ENCODE peak calls at places on chromosome X, in four cellular contexts. One of them, this sample, is unnamed. For H3K4me1, the result is how much of the 10 kb centered on the place peaks cover.

GRCh38 chrX:48589482-48590162 is 7.7 kb upstream of the WDR13 start:
- DNase-seq in CD8-positive, alpha-beta T cell: no peak
- DNase-seq in spleen: no peak
- DNase-seq in IMR-90: no peak
- DNase-seq in this sample: no peak

GRCh38 chrX:153970398-153971123 is 1.1 kb downstream of the HCFC1 start:
- DNase-seq in spleen: peak
- DNase-seq in IMR-90: peak
- DNase-seq in CD8-positive, alpha-beta T cell: no peak
- DNase-seq in this sample: peak

GRCh38 chrX:37423864-37424569 is 74.9 kb downstream of the PRRG1 start:
- DNase-seq in spleen: no peak
- DNase-seq in IMR-90: peak
- DNase-seq in CD8-positive, alpha-beta T cell: no peak
- DNase-seq in this sample: no peak

GRCh38 chrX:114797494-114797893 is 213.6 kb downstream of the HTR2C start:
- DNase-seq in spleen: no peak
- DNase-seq in CD8-positive, alpha-beta T cell: no peak
- DNase-seq in IMR-90: no peak
- DNase-seq in this sample: no peak

GRCh38 chrX:10797493-10797892 is 177.1 kb upstream of the MID1 start:
- DNase-seq in CD8-positive, alpha-beta T cell: no peak
- DNase-seq in IMR-90: peak
- DNase-seq in spleen: no peak
- DNase-seq in this sample: no peak

GRCh38 chrX:115690554-115691216 is 129.7 kb downstream of the PLS3 start:
- DNase-seq in CD8-positive, alpha-beta T cell: peak
- DNase-seq in IMR-90: peak
- DNase-seq in spleen: no peak
- DNase-seq in this sample: no peak

GRCh38 chrX:101485212-101486064 is at the start of gene ARMCX4:
- DNase-seq in IMR-90: peak
- DNase-seq in spleen: no peak
- DNase-seq in CD8-positive, alpha-beta T cell: no peak
- DNase-seq in this sample: peak

GRCh38 chrX:65035451-65035779 is 59.2 kb upstream of the ZC4H2 start:
- DNase-seq in IMR-90: peak
- DNase-seq in CD8-positive, alpha-beta T cell: no peak
- DNase-seq in spleen: peak
- DNase-seq in this sample: no peak

GRCh38 chrX:48703642-48704481 is 7.3 kb downstream of the SUV39H1 start:
- DNase-seq in CD8-positive, alpha-beta T cell: no peak
- DNase-seq in spleen: peak
- DNase-seq in IMR-90: peak
- DNase-seq in this sample: no peak

GRCh38 chrX:71492086-71493065 is 40.5 kb upstream of the OGT start:
- DNase-seq in spleen: peak
- DNase-seq in IMR-90: peak
- DNase-seq in CD8-positive, alpha-beta T cell: peak
- DNase-seq in this sample: peak

GRCh38 chrX:68684291-68684918 is 36.9 kb downstream of the STARD8 start:
- DNase-seq in CD8-positive, alpha-beta T cell: no peak
- DNase-seq in IMR-90: no peak
- DNase-seq in spleen: peak
- DNase-seq in this sample: no peak

GRCh38 chrX:30246769-30247489 is at the start of gene MAGEB1:
- DNase-seq in IMR-90: no peak
- DNase-seq in spleen: no peak
- DNase-seq in CD8-positive, alpha-beta T cell: no peak
- DNase-seq in this sample: no peak

GRCh38 chrX:131869182-131869581 is 153.9 kb upstream of the STK26 start:
- DNase-seq in CD8-positive, alpha-beta T cell: no peak
- DNase-seq in spleen: no peak
- DNase-seq in IMR-90: no peak
- DNase-seq in this sample: no peak

GRCh38 chrX:95382799-95383198 is 1301.8 kb upstream of the DIAPH2 start:
- DNase-seq in spleen: no peak
- DNase-seq in IMR-90: no peak
- DNase-seq in CD8-positive, alpha-beta T cell: no peak
- DNase-seq in this sample: no peak

GRCh38 chrX:129523076-129524055 is at the start of gene SMARCA1:
- DNase-seq in IMR-90: peak
- DNase-seq in spleen: peak
- DNase-seq in CD8-positive, alpha-beta T cell: no peak
- DNase-seq in this sample: no peak

GRCh38 chrX:127708155-127708554 is 344.0 kb downstream of the ACTRT1 start:
- DNase-seq in CD8-positive, alpha-beta T cell: no peak
- DNase-seq in spleen: no peak
- DNase-seq in IMR-90: no peak
- DNase-seq in this sample: no peak

GRCh38 chrX:43813898-43814297 is 68.4 kb downstream of the MAOB start:
- DNase-seq in IMR-90: no peak
- DNase-seq in spleen: no peak
- DNase-seq in CD8-positive, alpha-beta T cell: no peak
- DNase-seq in this sample: peak

GRCh38 chrX:153766098-153766817 is 2.2 kb downstream of the PLXNB3 start:
- DNase-seq in IMR-90: peak
- DNase-seq in spleen: peak
- DNase-seq in CD8-positive, alpha-beta T cell: peak
- DNase-seq in this sample: no peak

GRCh38 chrX:97215166-97215565 is 331.5 kb downstream of the RPA4 start:
- DNase-seq in CD8-positive, alpha-beta T cell: no peak
- DNase-seq in IMR-90: peak
- DNase-seq in spleen: no peak
- DNase-seq in this sample: no peak

GRCh38 chrX:5265324-5265723 is 963.3 kb downstream of the NLGN4X start:
- DNase-seq in IMR-90: no peak
- DNase-seq in spleen: no peak
- DNase-seq in CD8-positive, alpha-beta T cell: no peak
- DNase-seq in this sample: no peak

GRCh38 chrX:37347420-37347819 is 1.7 kb upstream of the PRRG1 start:
- DNase-seq in CD8-positive, alpha-beta T cell: no peak
- DNase-seq in IMR-90: peak
- DNase-seq in spleen: no peak
- DNase-seq in this sample: no peak

GRCh38 chrX:74118503-74118902 is 185.5 kb upstream of the ZCCHC13 start:
- DNase-seq in CD8-positive, alpha-beta T cell: no peak
- DNase-seq in spleen: no peak
- DNase-seq in IMR-90: no peak
- DNase-seq in this sample: no peak

GRCh38 chrX:87896057-87896456 is 378.5 kb downstream of the KLHL4 start:
- DNase-seq in spleen: no peak
- DNase-seq in CD8-positive, alpha-beta T cell: no peak
- DNase-seq in IMR-90: no peak
- DNase-seq in this sample: no peak

GRCh38 chrX:5306654-5307121 is 922.0 kb downstream of the NLGN4X start:
- DNase-seq in CD8-positive, alpha-beta T cell: no peak
- DNase-seq in spleen: no peak
- DNase-seq in IMR-90: no peak
- DNase-seq in this sample: no peak

GRCh38 chrX:44010626-44011025 is 37.4 kb upstream of the NDP start:
- DNase-seq in IMR-90: no peak
- DNase-seq in CD8-positive, alpha-beta T cell: no peak
- DNase-seq in spleen: no peak
- DNase-seq in this sample: no peak

GRCh38 chrX:9272166-9272565 is 192.7 kb upstream of the TBL1X start:
- DNase-seq in IMR-90: no peak
- DNase-seq in CD8-positive, alpha-beta T cell: no peak
- DNase-seq in spleen: no peak
- DNase-seq in this sample: no peak

GRCh38 chrX:38717871-38718270 is 83.4 kb upstream of the MID1IP1 start:
- DNase-seq in CD8-positive, alpha-beta T cell: no peak
- DNase-seq in IMR-90: peak
- DNase-seq in spleen: no peak
- DNase-seq in this sample: no peak

GRCh38 chrX:24259544-24260240 is 54.2 kb downstream of the SUPT20HL2 start:
- DNase-seq in spleen: no peak
- DNase-seq in CD8-positive, alpha-beta T cell: no peak
- DNase-seq in IMR-90: peak
- DNase-seq in this sample: no peak

GRCh38 chrX:107629533-107629909 is 1.2 kb downstream of the PRPS1 start:
- DNase-seq in IMR-90: peak
- DNase-seq in CD8-positive, alpha-beta T cell: no peak
- DNase-seq in spleen: no peak
- DNase-seq in this sample: peak

GRCh38 chrX:41616255-41616654 is 72.5 kb upstream of the GPR34 start:
- DNase-seq in IMR-90: no peak
- DNase-seq in spleen: no peak
- DNase-seq in CD8-positive, alpha-beta T cell: no peak
- DNase-seq in this sample: no peak

GRCh38 chrX:20547649-20548051 is 280.9 kb upstream of the RPS6KA3 start:
- DNase-seq in spleen: no peak
- DNase-seq in IMR-90: peak
- DNase-seq in CD8-positive, alpha-beta T cell: no peak
- DNase-seq in this sample: no peak

GRCh38 chrX:7926914-7927258 is 327 bp downstream of the PNPLA4 start:
- DNase-seq in CD8-positive, alpha-beta T cell: no peak
- DNase-seq in spleen: no peak
- DNase-seq in IMR-90: no peak
- DNase-seq in this sample: no peak

GRCh38 chrX:32525234-32525633 is 686.1 kb downstream of the DMD start:
- DNase-seq in IMR-90: no peak
- DNase-seq in CD8-positive, alpha-beta T cell: no peak
- DNase-seq in spleen: no peak
- DNase-seq in this sample: no peak

GRCh38 chrX:155048997-155049619 is 21.8 kb downstream of the CMC4 start:
- DNase-seq in CD8-positive, alpha-beta T cell: peak
- DNase-seq in spleen: peak
- DNase-seq in IMR-90: peak
- DNase-seq in this sample: peak

GRCh38 chrX:16586371-16587112 is 63.4 kb upstream of the S100G start:
- DNase-seq in IMR-90: no peak
- DNase-seq in spleen: no peak
- DNase-seq in CD8-positive, alpha-beta T cell: no peak
- DNase-seq in this sample: no peak

GRCh38 chrX:17725176-17725575 is 12.1 kb upstream of the SCML1 start:
- DNase-seq in CD8-positive, alpha-beta T cell: no peak
- DNase-seq in spleen: no peak
- DNase-seq in IMR-90: no peak
- DNase-seq in this sample: no peak

GRCh38 chrX:43706786-43707185 is 50.7 kb downstream of the MAOA start:
- DNase-seq in CD8-positive, alpha-beta T cell: no peak
- DNase-seq in IMR-90: no peak
- DNase-seq in spleen: no peak
- DNase-seq in this sample: no peak

GRCh38 chrX:40154229-40154852 is 56.6 kb upstream of the BCOR start:
- DNase-seq in CD8-positive, alpha-beta T cell: no peak
- DNase-seq in IMR-90: no peak
- DNase-seq in spleen: no peak
- DNase-seq in this sample: no peak
- H3K27ac ChIP-seq in CD8-positive, alpha-beta T cell: no peak
- H3K27ac ChIP-seq in IMR-90: peak
- H3K27ac ChIP-seq in spleen: peak
- H3K27ac ChIP-seq in this sample: no peak

GRCh38 chrX:118498351-118498750 is 2.7 kb downstream of the DOCK11 start:
- DNase-seq in IMR-90: no peak
- DNase-seq in CD8-positive, alpha-beta T cell: no peak
- DNase-seq in spleen: no peak
- DNase-seq in this sample: no peak
- H3K4me1 ChIP-seq in IMR-90: under half
- H3K4me1 ChIP-seq in CD8-positive, alpha-beta T cell: half or more
- H3K4me1 ChIP-seq in spleen: under half
- H3K4me1 ChIP-seq in this sample: half or more

GRCh38 chrX:77668391-77669237 is 117.4 kb downstream of the ATRX start:
- DNase-seq in IMR-90: peak
- DNase-seq in CD8-positive, alpha-beta T cell: no peak
- DNase-seq in spleen: no peak
- DNase-seq in this sample: no peak
- H3K27ac ChIP-seq in IMR-90: no peak
- H3K27ac ChIP-seq in CD8-positive, alpha-beta T cell: no peak
- H3K27ac ChIP-seq in spleen: peak
- H3K27ac ChIP-seq in this sample: no peak

DNA sequence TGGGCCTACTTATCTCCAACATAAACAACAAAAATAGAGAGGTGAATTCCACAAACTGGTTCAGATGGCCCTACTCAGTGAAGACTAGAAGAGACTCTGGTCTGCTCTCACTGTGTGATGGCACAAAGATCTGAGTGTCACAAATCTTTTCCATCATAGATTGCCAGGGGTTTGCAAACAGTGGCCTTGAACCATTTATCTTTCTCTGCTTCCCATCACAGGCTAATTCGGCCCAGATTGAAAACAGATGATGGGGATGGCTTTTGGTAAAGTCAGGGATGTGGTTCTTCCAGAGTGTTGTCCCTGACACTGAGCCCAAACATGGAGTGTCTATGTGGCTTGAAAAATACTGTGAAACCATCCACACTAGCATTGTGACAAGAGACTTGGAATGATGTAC is 25.1 kb upstream of the PLAC1 start:
- DNase-seq in spleen: no peak
- DNase-seq in IMR-90: no peak
- DNase-seq in CD8-positive, alpha-beta T cell: no peak
- DNase-seq in this sample: no peak
- H3K4me1 ChIP-seq in spleen: under half
- H3K4me1 ChIP-seq in IMR-90: under half
- H3K4me1 ChIP-seq in CD8-positive, alpha-beta T cell: under half
- H3K4me1 ChIP-seq in this sample: under half

GRCh38 chrX:103607385-103608304 is at the start of gene TCEAL3:
- DNase-seq in spleen: peak
- DNase-seq in CD8-positive, alpha-beta T cell: peak
- DNase-seq in IMR-90: peak
- DNase-seq in this sample: peak
- H3K27ac ChIP-seq in spleen: peak
- H3K27ac ChIP-seq in CD8-positive, alpha-beta T cell: peak
- H3K27ac ChIP-seq in IMR-90: peak
- H3K27ac ChIP-seq in this sample: peak

GRCh38 chrX:2698604-2699003 is 7.5 kb downstream of the CD99 start:
- DNase-seq in CD8-positive, alpha-beta T cell: no peak
- DNase-seq in spleen: peak
- DNase-seq in IMR-90: no peak
- DNase-seq in this sample: no peak
- H3K4me1 ChIP-seq in CD8-positive, alpha-beta T cell: half or more
- H3K4me1 ChIP-seq in spleen: under half
- H3K4me1 ChIP-seq in IMR-90: under half
- H3K4me1 ChIP-seq in this sample: half or more

GRCh38 chrX:26590849-26591248 is 374.9 kb downstream of the MAGEB5 start:
- DNase-seq in CD8-positive, alpha-beta T cell: no peak
- DNase-seq in spleen: no peak
- DNase-seq in IMR-90: no peak
- DNase-seq in this sample: no peak

GRCh38 chrX:26581086-26581485 is 365.1 kb downstream of the MAGEB5 start:
- DNase-seq in CD8-positive, alpha-beta T cell: no peak
- DNase-seq in IMR-90: peak
- DNase-seq in spleen: no peak
- DNase-seq in this sample: no peak

GRCh38 chrX:26586570-26586969 is 370.6 kb downstream of the MAGEB5 start:
- DNase-seq in spleen: no peak
- DNase-seq in CD8-positive, alpha-beta T cell: no peak
- DNase-seq in IMR-90: no peak
- DNase-seq in this sample: no peak
- H3K27ac ChIP-seq in spleen: no peak
- H3K27ac ChIP-seq in CD8-positive, alpha-beta T cell: no peak
- H3K27ac ChIP-seq in IMR-90: no peak
- H3K27ac ChIP-seq in this sample: no peak

This sample was measured in CD4-positive, CD25-positive, alpha-beta regulatory T cell.